ENCODE peak calls at places on chromosome 10, in ten cellular contexts. One of them, this sample, is unnamed.

GRCh38 chr10:1150638-1150955 is 94.4 kb downstream of the WDR37 start:
- DNase-seq in AG04450: no peak
- DNase-seq in activated CD8-positive, alpha-beta T cell treated with anti-CD3 and anti-CD28 coated beads, Interleukin-2, amount 10 ng/mL, durations not matched to agents 7 days and 5 days: no peak
- DNase-seq in thoracic aorta: no peak
- DNase-seq in ELR: no peak
- DNase-seq in memory B cell: no peak
- DNase-seq in cardiac muscle cell: no peak
- DNase-seq in amygdala: no peak
- DNase-seq in activated T-cell treated with anti-CD3 and anti-CD28 coated beads, Interleukin-2, amount 50 U/mL, for 4 hours: no peak
- DNase-seq in ecto neural progenitor cell: peak; percentile 29
- DNase-seq in this sample: no peak

GRCh38 chr10:11440250-11441150 is 170.9 kb downstream of the USP6NL start:
- DNase-seq in amygdala: no peak
- DNase-seq in activated CD8-positive, alpha-beta T cell treated with anti-CD3 and anti-CD28 coated beads, Interleukin-2, amount 10 ng/mL, durations not matched to agents 7 days and 5 days: peak; percentile 24
- DNase-seq in ecto neural progenitor cell: peak; percentile 24
- DNase-seq in ELR: no peak
- DNase-seq in activated T-cell treated with anti-CD3 and anti-CD28 coated beads, Interleukin-2, amount 50 U/mL, for 4 hours: peak; percentile 21
- DNase-seq in thoracic aorta: no peak
- DNase-seq in cardiac muscle cell: no peak
- DNase-seq in memory B cell: no peak
- DNase-seq in AG04450: no peak
- DNase-seq in this sample: no peak

GRCh38 chr10:93751074-93751572 is 6.6 kb upstream of the LGI1 start:
- DNase-seq in ecto neural progenitor cell: no peak
- DNase-seq in activated T-cell treated with anti-CD3 and anti-CD28 coated beads, Interleukin-2, amount 50 U/mL, for 4 hours: no peak
- DNase-seq in activated CD8-positive, alpha-beta T cell treated with anti-CD3 and anti-CD28 coated beads, Interleukin-2, amount 10 ng/mL, durations not matched to agents 7 days and 5 days: no peak
- DNase-seq in amygdala: no peak
- DNase-seq in ELR: no peak
- DNase-seq in cardiac muscle cell: no peak
- DNase-seq in AG04450: no peak
- DNase-seq in memory B cell: no peak
- DNase-seq in thoracic aorta: no peak
- DNase-seq in this sample: no peak

GRCh38 chr10:93376372-93377296 is 105.5 kb downstream of the MYOF start:
- DNase-seq in activated CD8-positive, alpha-beta T cell treated with anti-CD3 and anti-CD28 coated beads, Interleukin-2, amount 10 ng/mL, durations not matched to agents 7 days and 5 days: peak; percentile 69
- DNase-seq in activated T-cell treated with anti-CD3 and anti-CD28 coated beads, Interleukin-2, amount 50 U/mL, for 4 hours: peak; percentile 11
- DNase-seq in memory B cell: peak; percentile 41
- DNase-seq in AG04450: peak; percentile 74
- DNase-seq in thoracic aorta: peak; percentile 33
- DNase-seq in ecto neural progenitor cell: peak; percentile 64
- DNase-seq in ELR: peak; percentile 90
- DNase-seq in amygdala: peak; percentile 3
- DNase-seq in cardiac muscle cell: peak; percentile 81
- DNase-seq in this sample: peak; percentile 60

GRCh38 chr10:24350111-24350921 is 141.4 kb downstream of the KIAA1217 start:
- DNase-seq in cardiac muscle cell: no peak
- DNase-seq in memory B cell: no peak
- DNase-seq in activated T-cell treated with anti-CD3 and anti-CD28 coated beads, Interleukin-2, amount 50 U/mL, for 4 hours: no peak
- DNase-seq in activated CD8-positive, alpha-beta T cell treated with anti-CD3 and anti-CD28 coated beads, Interleukin-2, amount 10 ng/mL, durations not matched to agents 7 days and 5 days: no peak
- DNase-seq in ELR: peak; percentile 46
- DNase-seq in AG04450: no peak
- DNase-seq in amygdala: no peak
- DNase-seq in ecto neural progenitor cell: no peak
- DNase-seq in thoracic aorta: no peak
- DNase-seq in this sample: no peak

GRCh38 chr10:100724531-100725027 is 20.8 kb upstream of the PAX2 start:
- DNase-seq in amygdala: no peak
- DNase-seq in thoracic aorta: no peak
- DNase-seq in ELR: no peak
- DNase-seq in cardiac muscle cell: no peak
- DNase-seq in AG04450: no peak
- DNase-seq in activated CD8-positive, alpha-beta T cell treated with anti-CD3 and anti-CD28 coated beads, Interleukin-2, amount 10 ng/mL, durations not matched to agents 7 days and 5 days: no peak
- DNase-seq in activated T-cell treated with anti-CD3 and anti-CD28 coated beads, Interleukin-2, amount 50 U/mL, for 4 hours: no peak
- DNase-seq in ecto neural progenitor cell: peak; percentile 51
- DNase-seq in memory B cell: no peak
- DNase-seq in this sample: no peak

GRCh38 chr10:132405463-132405991 is 8.5 kb downstream of the PWWP2B start:
- DNase-seq in thoracic aorta: no peak
- DNase-seq in cardiac muscle cell: no peak
- DNase-seq in ecto neural progenitor cell: no peak
- DNase-seq in AG04450: no peak
- DNase-seq in amygdala: no peak
- DNase-seq in activated T-cell treated with anti-CD3 and anti-CD28 coated beads, Interleukin-2, amount 50 U/mL, for 4 hours: no peak
- DNase-seq in activated CD8-positive, alpha-beta T cell treated with anti-CD3 and anti-CD28 coated beads, Interleukin-2, amount 10 ng/mL, durations not matched to agents 7 days and 5 days: no peak
- DNase-seq in memory B cell: no peak
- DNase-seq in ELR: no peak
- DNase-seq in this sample: no peak

GRCh38 chr10:29245476-29245875 is 43.4 kb upstream of the LYZL1 start:
- DNase-seq in AG04450: no peak
- DNase-seq in activated CD8-positive, alpha-beta T cell treated with anti-CD3 and anti-CD28 coated beads, Interleukin-2, amount 10 ng/mL, durations not matched to agents 7 days and 5 days: no peak
- DNase-seq in ELR: no peak
- DNase-seq in memory B cell: no peak
- DNase-seq in cardiac muscle cell: no peak
- DNase-seq in activated T-cell treated with anti-CD3 and anti-CD28 coated beads, Interleukin-2, amount 50 U/mL, for 4 hours: no peak
- DNase-seq in thoracic aorta: no peak
- DNase-seq in ecto neural progenitor cell: no peak
- DNase-seq in amygdala: peak; percentile 88
- DNase-seq in this sample: no peak

GRCh38 chr10:29634764-29635625 is at the start of gene SVIL:
- DNase-seq in memory B cell: no peak
- DNase-seq in ecto neural progenitor cell: no peak
- DNase-seq in cardiac muscle cell: peak; percentile 96
- DNase-seq in activated CD8-positive, alpha-beta T cell treated with anti-CD3 and anti-CD28 coated beads, Interleukin-2, amount 10 ng/mL, durations not matched to agents 7 days and 5 days: no peak
- DNase-seq in thoracic aorta: no peak
- DNase-seq in AG04450: no peak
- DNase-seq in ELR: peak; percentile 59
- DNase-seq in activated T-cell treated with anti-CD3 and anti-CD28 coated beads, Interleukin-2, amount 50 U/mL, for 4 hours: no peak
- DNase-seq in amygdala: no peak
- DNase-seq in this sample: no peak

GRCh38 chr10:102431452-102432124 is 786 bp downstream of the CUEDC2 start:
- DNase-seq in activated CD8-positive, alpha-beta T cell treated with anti-CD3 and anti-CD28 coated beads, Interleukin-2, amount 10 ng/mL, durations not matched to agents 7 days and 5 days: no peak
- DNase-seq in amygdala: no peak
- DNase-seq in memory B cell: no peak
- DNase-seq in ecto neural progenitor cell: no peak
- DNase-seq in ELR: peak; percentile 54
- DNase-seq in AG04450: no peak
- DNase-seq in thoracic aorta: no peak
- DNase-seq in cardiac muscle cell: no peak
- DNase-seq in activated T-cell treated with anti-CD3 and anti-CD28 coated beads, Interleukin-2, amount 50 U/mL, for 4 hours: no peak
- DNase-seq in this sample: no peak

GRCh38 chr10:79023489-79024162 is 45.1 kb upstream of the ZMIZ1 start:
- DNase-seq in amygdala: no peak
- DNase-seq in AG04450: no peak
- DNase-seq in memory B cell: no peak
- DNase-seq in activated T-cell treated with anti-CD3 and anti-CD28 coated beads, Interleukin-2, amount 50 U/mL, for 4 hours: no peak
- DNase-seq in activated CD8-positive, alpha-beta T cell treated with anti-CD3 and anti-CD28 coated beads, Interleukin-2, amount 10 ng/mL, durations not matched to agents 7 days and 5 days: no peak
- DNase-seq in ecto neural progenitor cell: no peak
- DNase-seq in thoracic aorta: no peak
- DNase-seq in cardiac muscle cell: peak; percentile 74
- DNase-seq in ELR: no peak
- DNase-seq in this sample: no peak

GRCh38 chr10:3563298-3563697 is 221.7 kb downstream of the KLF6 start:
- DNase-seq in thoracic aorta: no peak
- DNase-seq in amygdala: no peak
- DNase-seq in activated CD8-positive, alpha-beta T cell treated with anti-CD3 and anti-CD28 coated beads, Interleukin-2, amount 10 ng/mL, durations not matched to agents 7 days and 5 days: peak; percentile 19
- DNase-seq in ecto neural progenitor cell: no peak
- DNase-seq in AG04450: no peak
- DNase-seq in cardiac muscle cell: no peak
- DNase-seq in activated T-cell treated with anti-CD3 and anti-CD28 coated beads, Interleukin-2, amount 50 U/mL, for 4 hours: no peak
- DNase-seq in memory B cell: no peak
- DNase-seq in ELR: no peak
- DNase-seq in this sample: no peak

GRCh38 chr10:96831200-96831866 is 765 bp upstream of the LCOR start:
- DNase-seq in memory B cell: no peak
- DNase-seq in ELR: peak; percentile 9
- DNase-seq in amygdala: no peak
- DNase-seq in thoracic aorta: no peak
- DNase-seq in cardiac muscle cell: no peak
- DNase-seq in AG04450: no peak
- DNase-seq in activated T-cell treated with anti-CD3 and anti-CD28 coated beads, Interleukin-2, amount 50 U/mL, for 4 hours: no peak
- DNase-seq in ecto neural progenitor cell: no peak
- DNase-seq in activated CD8-positive, alpha-beta T cell treated with anti-CD3 and anti-CD28 coated beads, Interleukin-2, amount 10 ng/mL, durations not matched to agents 7 days and 5 days: no peak
- DNase-seq in this sample: no peak